ENCODE peak calls at places on chromosomes 6 and 20, in nine cellular contexts. Z, G, R, K, O, J, F, W and U are unnamed samples.

GRCh38 chr20:13638162-13638495 is 603 bp downstream of the TASP1 start:
- DNase-seq in F (peak), O (no peak), W (no peak), K (no peak), Z (peak), R (no peak), J (no peak), G (no peak), U (peak)

GRCh38 chr6:111564482-111564945 is 41.2 kb downstream of the TRAF3IP2 start:
- DNase-seq in O (no peak), J (peak), R (no peak), G (no peak), W (no peak), K (peak), F (peak), Z (peak), U (no peak)

GRCh38 chr20:4230651-4231050 is 215.3 kb upstream of the RNF24 start:
- DNase-seq in K (no peak), W (no peak), R (no peak), Z (no peak), G (no peak), J (no peak), F (no peak), O (no peak), U (no peak)

GRCh38 chr20:7772376-7772775 is 167.9 kb downstream of the HAO1 start:
- DNase-seq in Z (no peak), F (peak), O (no peak), R (no peak), G (peak), W (no peak), K (no peak), J (peak), U (no peak)

GRCh38 chr20:4341804-4342560 is 326.6 kb upstream of the RNF24 start:
- DNase-seq in F (no peak), G (no peak), Z (no peak), W (peak), O (no peak), R (no peak), K (no peak), J (peak), U (no peak)

GRCh38 chr6:116096979-116097816 is 3.5 kb upstream of the NT5DC1 start:
- DNase-seq in K (no peak), W (no peak), O (no peak), G (no peak), F (no peak), R (no peak), J (peak), Z (no peak), U (no peak)

GRCh38 chr6:7532232-7532631 is 9.2 kb upstream of the DSP start:
- DNase-seq in Z (no peak), R (no peak), J (no peak), O (no peak), G (no peak), F (no peak), W (no peak), K (no peak), U (peak)

GRCh38 chr20:32521780-32522524 is 63.2 kb downstream of the NOL4L start:
- DNase-seq in K (peak), O (peak), G (peak), F (peak), R (no peak), J (peak), Z (peak), W (peak), U (peak)

GRCh38 chr6:129280719-129281118 is 397.8 kb downstream of the LAMA2 start:
- DNase-seq in O (no peak), F (peak), J (no peak), K (no peak), W (no peak), Z (no peak), R (no peak), G (no peak), U (no peak)

GRCh38 chr6:87925373-87926060 is 122.1 kb upstream of the SPACA1 start:
- DNase-seq in R (no peak), O (no peak), W (no peak), F (no peak), J (no peak), Z (peak), G (no peak), K (no peak), U (no peak)

GRCh38 chr6:170365581-170365980 is 59.0 kb downstream of the FAM120B start:
- DNase-seq in Z (no peak), O (no peak), F (no peak), G (no peak), W (no peak), R (no peak), J (no peak), K (no peak), U (no peak)

GRCh38 chr6:64238071-64238470 is 602.5 kb downstream of the PHF3 start:
- DNase-seq in F (no peak), W (no peak), Z (no peak), R (no peak), O (no peak), J (no peak), G (no peak), K (no peak), U (no peak)

GRCh38 chr6:37607949-37608348 is 89.7 kb downstream of the MDGA1 start:
- DNase-seq in O (no peak), J (peak), R (no peak), K (no peak), W (no peak), F (no peak), G (no peak), Z (no peak), U (peak)

GRCh38 chr6:1584996-1585668 is 24.6 kb upstream of the FOXC1 start:
- DNase-seq in J (no peak), G (no peak), K (no peak), O (no peak), Z (no peak), R (no peak), W (no peak), F (no peak), U (no peak)

GRCh38 chr6:52672422-52673025 is 1.6 kb downstream of the TMEM14A start:
- DNase-seq in R (no peak), O (no peak), F (peak), G (no peak), K (no peak), Z (peak), W (no peak), J (no peak), U (no peak)

GRCh38 chr6:7262037-7262461 is 51.0 kb downstream of the SSR1 start:
- DNase-seq in R (no peak), Z (no peak), W (no peak), F (peak), J (no peak), K (no peak), G (peak), O (no peak), U (peak)

GRCh38 chr6:26486358-26486757 is 13.7 kb upstream of the BTN1A1 start:
- DNase-seq in J (no peak), R (no peak), O (no peak), Z (no peak), W (no peak), F (no peak), G (no peak), K (no peak), U (no peak)

GRCh38 chr6:140050232-140050995 is 676.0 kb upstream of the CITED2 start:
- DNase-seq in F (no peak), Z (peak), G (peak), J (no peak), K (no peak), W (no peak), O (no peak), R (no peak), U (peak)

GRCh38 chr20:4040283-4041179 is 25.2 kb upstream of the RNF24 start:
- DNase-seq in G (no peak), Z (peak), O (no peak), F (no peak), R (no peak), W (no peak), J (peak), K (no peak), U (no peak)

GRCh38 chr6:148037496-148037895 is 305.1 kb upstream of the SASH1 start:
- DNase-seq in J (no peak), Z (no peak), K (no peak), O (no peak), G (no peak), F (peak), W (peak), R (no peak), U (no peak)

GRCh38 chr6:105382477-105382876 is 20.4 kb downstream of the PREP start:
- DNase-seq in R (no peak), Z (no peak), F (no peak), W (no peak), J (no peak), O (no peak), G (no peak), K (no peak), U (no peak)

GRCh38 chr20:57678340-57678739 is 31.5 kb downstream of the PMEPA1 start:
- DNase-seq in J (no peak), G (no peak), F (no peak), O (no peak), Z (no peak), W (no peak), R (no peak), K (peak), U (no peak)

GRCh38 chr6:109660526-109660925 is 30.5 kb downstream of the AK9 start:
- DNase-seq in G (no peak), K (no peak), Z (no peak), R (no peak), F (no peak), O (no peak), J (no peak), W (no peak), U (no peak)

GRCh38 chr6:168578036-168578435 is 137.1 kb downstream of the SMOC2 start:
- DNase-seq in F (no peak), G (no peak), J (no peak), K (no peak), Z (no peak), O (no peak), R (no peak), W (no peak), U (no peak)

GRCh38 chr6:167913699-167914098 is 83.8 kb upstream of the KIF25 start:
- DNase-seq in R (no peak), Z (no peak), W (no peak), F (no peak), G (no peak), O (no peak), J (no peak), K (no peak), U (no peak)

GRCh38 chr6:29943053-29943966 is 978 bp downstream of the HLA-A start:
- DNase-seq in K (peak), F (no peak), W (no peak), O (no peak), R (no peak), J (no peak), G (no peak), Z (no peak), U (peak)

GRCh38 chr6:20630617-20631448 is 96.6 kb downstream of the CDKAL1 start:
- DNase-seq in O (no peak), F (peak), G (no peak), W (no peak), K (no peak), R (no peak), J (no peak), Z (no peak), U (no peak)

GRCh38 chr6:69294407-69294806 is 502.4 kb downstream of the LMBRD1 start:
- DNase-seq in G (no peak), O (no peak), R (no peak), Z (no peak), F (no peak), J (no peak), W (no peak), K (no peak), U (no peak)

GRCh38 chr6:11712760-11713159 is 65.8 kb downstream of the ADTRP start:
- DNase-seq in F (no peak), Z (no peak), W (no peak), R (no peak), O (no peak), J (peak), G (no peak), K (no peak), U (no peak)

GRCh38 chr20:43066061-43066575 is 123.6 kb downstream of the PTPRT start:
- DNase-seq in R (no peak), F (no peak), Z (no peak), W (no peak), O (no peak), J (no peak), G (no peak), K (no peak), U (no peak)

GRCh38 chr20:22379472-22379871 is 204.9 kb downstream of the FOXA2 start:
- DNase-seq in F (peak), J (peak), Z (peak), O (no peak), W (peak), R (no peak), G (no peak), K (no peak), U (no peak)

GRCh38 chr6:155146205-155146604 is 117.6 kb upstream of the CLDN20 start:
- DNase-seq in R (no peak), K (no peak), O (no peak), G (no peak), Z (no peak), J (no peak), F (no peak), W (no peak), U (no peak)

GRCh38 chr6:25094726-25095125 is 159.0 kb upstream of the RIPOR2 start:
- DNase-seq in J (no peak), F (no peak), O (no peak), W (no peak), Z (no peak), G (no peak), K (no peak), R (no peak), U (no peak)

GRCh38 chr6:49888742-49889431 is 22.6 kb upstream of the CRISP1 start:
- DNase-seq in Z (no peak), G (no peak), O (no peak), W (no peak), R (no peak), J (no peak), K (no peak), F (no peak), U (no peak)

GRCh38 chr20:22001886-22002285 is 296.4 kb downstream of the PAX1 start:
- DNase-seq in J (no peak), R (no peak), G (no peak), Z (no peak), W (no peak), O (no peak), F (peak), K (no peak), U (no peak)

GRCh38 chr6:24492475-24492874 is 2.3 kb upstream of the ALDH5A1 start:
- DNase-seq in R (no peak), O (no peak), W (no peak), J (peak), K (peak), Z (no peak), F (no peak), G (no peak), U (peak)